ENCODE peak calls at places on chromosomes 11 and 22, in four cellular contexts. M is uterus, N is breast epithelium, I is AG04450. F is an unnamed sample.

GRCh38 chr11:112016765-112017356 is 8.3 kb upstream of the DLAT start:
- DNase-seq in M (no peak), N (no peak), I (no peak), F (no peak)

GRCh38 chr22:34055525-34056200 is 135.4 kb upstream of the LARGE1 start:
- DNase-seq in M (no peak), N (no peak), I (no peak), F (no peak)

GRCh38 chr11:63770763-63771162 is 2.2 kb upstream of the ZFTA start:
- DNase-seq in M (no peak), N (no peak), I (no peak), F (no peak)

GRCh38 chr11:69220581-69221051 is 64.9 kb downstream of the SMIM38 start:
- DNase-seq in M (peak; percentile 10), N (peak; percentile 55), I (no peak), F (no peak)

GRCh38 chr11:73838443-73839122 is 38.1 kb downstream of the COA4 start:
- DNase-seq in M (no peak), N (no peak), I (no peak), F (no peak)

GRCh38 chr11:23263466-23263865 is 403.2 kb upstream of the CCDC179 start:
- DNase-seq in M (no peak), N (no peak), I (no peak), F (no peak)

GRCh38 chr11:2775083-2775625 is 75.4 kb upstream of the KCNQ1OT1 start:
- DNase-seq in M (no peak), N (peak; percentile 14), I (no peak), F (peak; percentile 6)

GRCh38 chr22:42791721-42792452 is 65.2 kb downstream of the ARFGAP3 start:
- DNase-seq in M (peak; percentile 50), N (no peak), I (no peak), F (no peak)

GRCh38 chr22:39439170-39439569 is 17.6 kb upstream of the MGAT3 start:
- DNase-seq in M (no peak), N (no peak), I (no peak), F (no peak)

DNA sequence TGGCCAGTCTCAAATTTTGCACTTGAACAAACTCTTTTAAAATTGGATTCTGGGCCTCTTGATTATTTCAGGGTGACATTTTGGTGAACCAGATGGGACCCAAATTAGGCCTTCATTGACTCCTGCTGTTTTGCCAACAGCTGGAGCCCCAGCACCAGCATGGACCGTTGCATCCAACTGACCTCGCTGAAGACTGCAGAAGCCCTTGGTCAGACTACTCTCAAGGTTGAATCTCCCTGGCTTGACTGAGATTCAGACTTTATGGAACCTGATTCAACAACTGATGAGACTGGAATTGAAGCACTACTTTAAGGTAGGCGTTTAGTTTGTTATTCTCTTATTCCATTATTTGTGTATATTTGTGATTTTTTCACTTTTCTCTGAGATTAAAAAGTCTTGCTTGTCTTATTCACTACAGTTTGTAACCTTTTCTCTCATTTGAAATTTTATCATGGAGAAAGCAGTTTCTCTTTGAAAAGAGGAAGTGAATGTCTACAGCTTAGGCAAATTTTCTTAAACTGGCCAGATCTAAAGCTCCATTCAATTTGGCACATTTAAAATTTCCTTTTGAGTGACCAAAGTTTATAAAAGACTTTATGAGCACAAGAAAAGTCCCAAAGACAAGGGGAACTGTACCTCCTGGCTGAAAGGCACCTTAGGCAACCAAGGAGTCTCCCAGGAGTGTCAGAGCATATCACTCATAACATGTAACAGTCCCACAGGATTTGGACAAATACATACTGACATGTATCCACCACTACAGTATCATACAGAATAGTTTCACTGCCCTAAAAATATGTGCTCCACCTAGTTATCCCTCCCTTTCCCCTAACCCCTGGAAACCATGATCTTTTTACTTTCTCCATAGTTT is 41.4 kb downstream of the NARS2 start:
- DNase-seq in M (no peak), N (no peak), I (no peak), F (no peak)
- H3K4me3 ChIP-seq in M (no peak overlapping the region), N (no peak overlapping the region), I (no peak overlapping the region), F (no peak overlapping the region)

GRCh38 chr22:19632671-19633148 is 81.6 kb upstream of the SEPTIN5 start:
- DNase-seq in M (no peak), N (peak; percentile 55), I (no peak), F (no peak)
- H3K4me3 ChIP-seq in M (no peak overlapping the region), N (no peak overlapping the region), I (no peak overlapping the region), F (no peak overlapping the region)

GRCh38 chr11:75135021-75135650 is 15.8 kb upstream of the SLCO2B1 start:
- DNase-seq in M (no peak), N (no peak), I (no peak), F (no peak)

GRCh38 chr11:75132080-75132479 is 18.8 kb upstream of the SLCO2B1 start:
- DNase-seq in M (no peak), N (no peak), I (no peak), F (no peak)

DNA sequence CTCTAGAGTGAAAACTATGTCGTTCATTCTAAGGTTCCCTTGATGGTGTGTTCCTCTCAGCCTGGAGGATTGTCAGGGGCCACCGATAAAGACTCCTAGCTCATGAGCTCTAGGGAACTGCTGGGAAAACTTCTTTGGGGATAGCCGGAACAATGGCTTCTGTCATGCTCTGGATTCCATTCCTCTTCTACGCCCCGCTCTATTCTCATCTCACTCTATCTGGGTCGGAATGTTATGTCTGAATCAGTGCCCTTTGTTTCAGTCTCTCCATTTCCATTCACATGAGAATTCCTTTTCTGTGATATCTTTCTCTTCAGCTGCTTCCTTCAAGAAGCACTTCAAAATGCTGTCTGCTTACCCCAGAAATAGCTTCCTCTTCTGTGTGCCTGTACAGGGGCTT is 16.9 kb upstream of the SLCO2B1 start:
- DNase-seq in M (no peak), N (no peak), I (no peak), F (no peak)
- H3K4me3 ChIP-seq in M (no peak overlapping the region), N (no peak overlapping the region), I (no peak overlapping the region), F (no peak overlapping the region)

GRCh38 chr11:125588505-125588904 is 4.1 kb upstream of the STT3A start:
- DNase-seq in M (no peak), N (no peak), I (no peak), F (no peak)

GRCh38 chr11:125587480-125587879 is 5.2 kb upstream of the STT3A start:
- DNase-seq in M (no peak), N (no peak), I (no peak), F (no peak)

GRCh38 chr11:125583496-125583895 is 9.2 kb upstream of the STT3A start:
- DNase-seq in M (no peak), N (no peak), I (no peak), F (no peak)

GRCh38 chr11:125585486-125585885 is 7.2 kb upstream of the STT3A start:
- DNase-seq in M (no peak), N (no peak), I (no peak), F (no peak)

GRCh38 chr11:125586618-125587017 is 6.0 kb upstream of the STT3A start:
- DNase-seq in M (no peak), N (no peak), I (no peak), F (no peak)
- H3K4me3 ChIP-seq in M (no peak overlapping the region), N (no peak overlapping the region), I (no peak overlapping the region), F (no peak overlapping the region)

DNA sequence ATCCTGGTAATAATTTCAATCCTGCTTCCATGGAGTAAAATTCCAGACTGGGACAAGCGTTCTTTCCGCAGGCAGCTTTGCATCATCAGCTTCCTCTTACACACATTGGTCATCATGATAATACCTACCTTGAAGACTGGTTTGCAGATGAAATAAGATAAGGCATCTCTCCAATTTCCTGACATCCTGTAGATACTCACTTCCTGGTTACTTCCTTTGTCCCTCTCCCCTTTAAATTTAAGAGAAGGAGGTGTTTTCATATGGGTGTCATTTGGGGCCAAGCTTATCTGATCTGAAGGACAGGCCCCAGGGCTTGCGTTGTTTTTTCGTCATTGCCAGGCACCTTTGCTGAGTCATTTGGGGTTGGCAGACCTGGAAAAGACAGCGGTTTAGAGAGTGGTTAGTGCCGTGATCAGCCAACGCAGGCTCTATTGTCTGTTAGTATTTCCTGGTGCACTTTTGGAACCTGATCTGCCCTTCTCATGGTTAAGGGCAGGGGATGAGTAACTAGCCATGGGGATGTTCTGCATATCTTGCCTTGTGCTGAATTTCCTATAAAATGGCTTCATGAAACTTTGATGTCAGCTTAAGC is 24.1 kb downstream of the GRAMD1B start:
- DNase-seq in M (no peak), N (peak; percentile 60), I (no peak), F (no peak)
- H3K4me3 ChIP-seq in M (no peak overlapping the region), N (no peak overlapping the region), I (no peak overlapping the region), F (no peak overlapping the region)